ENCODE peak calls at places on chromosomes 5 and 9, in five cellular contexts. One of them, this sample, is unnamed.

GRCh38 chr5:68319316-68320093 is 103.9 kb downstream of the PIK3R1 start:
- DNase-seq in GM12865: no peak
- DNase-seq in AG09309: peak; percentile 49
- DNase-seq in NB4: no peak
- DNase-seq in adrenal gland: no peak
- DNase-seq in this sample: peak; percentile 36

GRCh38 chr5:77990020-77990419 is 213.9 kb upstream of the TBCA start:
- DNase-seq in GM12865: no peak
- DNase-seq in NB4: no peak
- DNase-seq in adrenal gland: no peak
- DNase-seq in AG09309: no peak
- DNase-seq in this sample: no peak

GRCh38 chr9:73577867-73578266 is 426.2 kb downstream of the ANXA1 start:
- DNase-seq in GM12865: no peak
- DNase-seq in AG09309: no peak
- DNase-seq in NB4: no peak
- DNase-seq in adrenal gland: no peak
- DNase-seq in this sample: peak; percentile 27

GRCh38 chr9:86946712-86947145 is 577 bp downstream of the GAS1 start:
- DNase-seq in NB4: peak; percentile 51
- DNase-seq in AG09309: no peak
- DNase-seq in adrenal gland: peak; percentile 66
- DNase-seq in GM12865: peak; percentile 30
- DNase-seq in this sample: peak; percentile 65

GRCh38 chr5:6377582-6378127 is 692 bp downstream of the MED10 start:
- DNase-seq in adrenal gland: no peak
- DNase-seq in NB4: peak; percentile 17
- DNase-seq in AG09309: no peak
- DNase-seq in GM12865: peak; percentile 20
- DNase-seq in this sample: peak; percentile 16

GRCh38 chr9:70533492-70533891 is 119.0 kb upstream of the KLF9 start:
- DNase-seq in adrenal gland: no peak
- DNase-seq in GM12865: no peak
- DNase-seq in NB4: no peak
- DNase-seq in AG09309: no peak
- DNase-seq in this sample: no peak

GRCh38 chr5:36576721-36577120 is 29.7 kb upstream of the SLC1A3 start:
- DNase-seq in adrenal gland: no peak
- DNase-seq in AG09309: no peak
- DNase-seq in GM12865: no peak
- DNase-seq in NB4: no peak
- DNase-seq in this sample: no peak

GRCh38 chr9:1718836-1719235 is 296.3 kb upstream of the SMARCA2 start:
- DNase-seq in NB4: no peak
- DNase-seq in AG09309: no peak
- DNase-seq in GM12865: peak; percentile 15
- DNase-seq in adrenal gland: no peak
- DNase-seq in this sample: no peak

GRCh38 chr5:14286007-14286406 is 142.9 kb downstream of the TRIO start:
- DNase-seq in GM12865: no peak
- DNase-seq in NB4: no peak
- DNase-seq in AG09309: no peak
- DNase-seq in adrenal gland: no peak
- DNase-seq in this sample: no peak

GRCh38 chr5:107808671-107809137 is 138.0 kb upstream of the EFNA5 start:
- DNase-seq in GM12865: peak; percentile 18
- DNase-seq in AG09309: no peak
- DNase-seq in NB4: no peak
- DNase-seq in adrenal gland: no peak
- DNase-seq in this sample: no peak

GRCh38 chr5:6717247-6717646 is 4.0 kb downstream of the TENT4A start:
- DNase-seq in NB4: no peak
- DNase-seq in GM12865: no peak
- DNase-seq in AG09309: no peak
- DNase-seq in adrenal gland: no peak
- DNase-seq in this sample: no peak

GRCh38 chr5:141518616-141519015 is 29.7 kb downstream of the PCDHGC5 start:
- DNase-seq in adrenal gland: no peak
- DNase-seq in AG09309: no peak
- DNase-seq in GM12865: no peak
- DNase-seq in NB4: no peak
- DNase-seq in this sample: no peak

GRCh38 chr9:133665096-133665495 is 28.9 kb downstream of the DBH start:
- DNase-seq in NB4: no peak
- DNase-seq in adrenal gland: no peak
- DNase-seq in GM12865: no peak
- DNase-seq in AG09309: no peak
- DNase-seq in this sample: no peak

GRCh38 chr9:122138560-122139268 is 20.9 kb downstream of the NDUFA8 start:
- DNase-seq in NB4: no peak
- DNase-seq in AG09309: no peak
- DNase-seq in adrenal gland: no peak
- DNase-seq in GM12865: no peak
- DNase-seq in this sample: no peak

GRCh38 chr5:43573058-43573457 is 16.2 kb upstream of the PAIP1 start:
- DNase-seq in NB4: no peak
- DNase-seq in AG09309: peak; percentile 33
- DNase-seq in adrenal gland: no peak
- DNase-seq in GM12865: no peak
- DNase-seq in this sample: peak; percentile 73

GRCh38 chr9:121700831-121701419 is 49.5 kb downstream of the DAB2IP start:
- DNase-seq in GM12865: no peak
- DNase-seq in adrenal gland: no peak
- DNase-seq in AG09309: no peak
- DNase-seq in NB4: peak; percentile 38
- DNase-seq in this sample: no peak

GRCh38 chr5:177369913-177370487 is 12.3 kb downstream of the RGS14 start:
- DNase-seq in adrenal gland: peak; percentile 55
- DNase-seq in NB4: no peak
- DNase-seq in GM12865: no peak
- DNase-seq in AG09309: no peak
- DNase-seq in this sample: no peak

GRCh38 chr5:132057498-132058255 is 2.8 kb upstream of the IL3 start:
- DNase-seq in GM12865: no peak
- DNase-seq in NB4: no peak
- DNase-seq in AG09309: no peak
- DNase-seq in adrenal gland: peak; percentile 6
- DNase-seq in this sample: no peak

GRCh38 chr5:83473344-83474169 is 2.0 kb downstream of the VCAN start:
- DNase-seq in GM12865: peak; percentile 83
- DNase-seq in adrenal gland: peak; percentile 93
- DNase-seq in AG09309: peak; percentile 93
- DNase-seq in NB4: peak; percentile 70
- DNase-seq in this sample: peak; percentile 99

GRCh38 chr5:83474170-83474796 is 2.7 kb downstream of the VCAN start:
- DNase-seq in NB4: peak; percentile 66
- DNase-seq in adrenal gland: peak; percentile 83
- DNase-seq in GM12865: peak; percentile 82
- DNase-seq in AG09309: peak; percentile 62
- DNase-seq in this sample: peak; percentile 93

GRCh38 chr5:83474986-83475385 is 3.4 kb downstream of the VCAN start:
- DNase-seq in adrenal gland: no peak
- DNase-seq in NB4: no peak
- DNase-seq in GM12865: no peak
- DNase-seq in AG09309: no peak
- DNase-seq in this sample: no peak

GRCh38 chr5:83475540-83476469 is 4.3 kb downstream of the VCAN start:
- DNase-seq in AG09309: peak; percentile 83
- DNase-seq in adrenal gland: no peak
- DNase-seq in NB4: no peak
- DNase-seq in GM12865: no peak
- DNase-seq in this sample: peak; percentile 97

GRCh38 chr5:83476470-83476817 is 4.9 kb downstream of the VCAN start:
- DNase-seq in GM12865: no peak
- DNase-seq in AG09309: no peak
- DNase-seq in adrenal gland: no peak
- DNase-seq in NB4: no peak
- DNase-seq in this sample: no peak
- H3K4me3 ChIP-seq in GM12865: no peak overlapping the region
- H3K4me3 ChIP-seq in AG09309: no peak overlapping the region
- H3K4me3 ChIP-seq in adrenal gland: no peak overlapping the region
- H3K4me3 ChIP-seq in NB4: no peak overlapping the region
- H3K4me3 ChIP-seq in this sample: peak overlapping the region; percentile 42

DNA sequence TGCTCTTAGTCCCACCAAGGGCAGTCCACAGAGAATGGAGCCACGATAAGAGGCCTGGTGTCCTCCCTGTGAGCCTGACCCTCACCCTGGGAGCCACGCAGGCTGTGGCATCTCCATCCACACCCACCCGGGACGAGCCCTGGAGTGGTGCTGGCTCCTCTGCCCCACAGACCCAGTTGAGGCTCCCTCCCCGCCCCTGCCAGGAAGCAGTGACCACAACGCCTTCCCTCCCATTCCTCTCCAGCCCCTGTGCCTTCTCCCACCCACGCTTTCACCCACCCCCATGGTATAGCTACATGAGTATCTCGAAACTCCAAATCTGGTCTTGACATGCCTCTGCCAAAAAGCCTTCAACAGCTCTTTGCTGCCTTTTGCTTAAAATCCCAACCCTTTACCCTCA is 57.9 kb downstream of the SEMA4D start:
- DNase-seq in NB4: no peak
- DNase-seq in GM12865: no peak
- DNase-seq in adrenal gland: no peak
- DNase-seq in AG09309: no peak
- DNase-seq in this sample: no peak
- H3K4me3 ChIP-seq in NB4: peak overlapping the region; percentile 13
- H3K4me3 ChIP-seq in GM12865: no peak overlapping the region
- H3K4me3 ChIP-seq in adrenal gland: no peak overlapping the region
- H3K4me3 ChIP-seq in AG09309: no peak overlapping the region
- H3K4me3 ChIP-seq in this sample: no peak overlapping the region

DNA sequence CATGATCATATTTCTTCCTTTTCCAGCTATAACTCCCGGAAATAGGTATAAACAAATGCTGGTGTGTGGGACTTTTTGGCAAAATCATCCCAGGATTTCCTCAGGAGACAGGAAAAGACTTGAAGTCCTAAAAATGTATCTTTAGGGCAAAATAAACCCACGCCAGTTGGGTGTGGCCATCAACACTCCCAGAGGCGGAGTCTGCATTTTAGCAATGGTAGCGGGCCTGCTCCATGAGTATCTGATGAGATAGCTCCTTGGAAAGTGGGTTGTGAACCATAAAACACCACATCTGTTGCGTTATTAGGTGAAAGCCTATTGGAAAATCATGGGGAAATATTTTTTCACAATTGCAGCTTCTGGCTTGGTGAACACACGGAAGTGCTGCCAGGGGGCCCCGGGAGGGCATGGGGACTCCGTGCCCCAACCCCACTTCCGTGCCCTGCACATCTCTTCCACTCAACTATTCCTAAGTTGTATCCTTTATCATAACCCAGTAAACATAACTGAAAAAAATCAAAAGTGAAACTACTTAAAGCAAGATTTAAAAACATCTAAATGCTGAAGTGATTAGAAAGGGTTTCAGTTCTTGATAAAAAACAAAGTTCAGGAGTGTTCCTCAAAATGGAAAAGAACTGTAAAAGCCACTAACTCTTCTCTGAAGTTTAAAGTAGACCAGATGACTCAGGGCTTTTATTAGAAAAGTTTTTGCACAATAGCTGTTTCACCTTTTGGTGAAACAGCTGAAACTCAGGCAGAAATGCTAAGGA is 111.2 kb downstream of the LRRC70 start:
- DNase-seq in adrenal gland: no peak
- DNase-seq in GM12865: peak; percentile 14
- DNase-seq in AG09309: peak; percentile 5
- DNase-seq in NB4: peak; percentile 53
- DNase-seq in this sample: peak; percentile 9
- H3K4me3 ChIP-seq in adrenal gland: no peak overlapping the region
- H3K4me3 ChIP-seq in GM12865: peak overlapping the region; percentile 29
- H3K4me3 ChIP-seq in AG09309: peak overlapping the region; percentile 16
- H3K4me3 ChIP-seq in NB4: no peak overlapping the region
- H3K4me3 ChIP-seq in this sample: no peak overlapping the region

GRCh38 chr5:172768098-172768572 is 2.9 kb downstream of the DUSP1 start:
- DNase-seq in GM12865: no peak
- DNase-seq in NB4: no peak
- DNase-seq in adrenal gland: no peak
- DNase-seq in AG09309: no peak
- DNase-seq in this sample: no peak

GRCh38 chr5:172764861-172765765 is 5.9 kb downstream of the DUSP1 start:
- DNase-seq in adrenal gland: peak; percentile 98
- DNase-seq in AG09309: peak; percentile 99
- DNase-seq in GM12865: peak; percentile 95
- DNase-seq in NB4: peak; percentile 90
- DNase-seq in this sample: peak; percentile 99

GRCh38 chr5:172765766-172766286 is 5.2 kb downstream of the DUSP1 start:
- DNase-seq in GM12865: no peak
- DNase-seq in adrenal gland: no peak
- DNase-seq in AG09309: no peak
- DNase-seq in NB4: no peak
- DNase-seq in this sample: peak; percentile 80

GRCh38 chr5:172768573-172769323 is 2.2 kb downstream of the DUSP1 start:
- DNase-seq in adrenal gland: peak; percentile 36
- DNase-seq in AG09309: no peak
- DNase-seq in GM12865: no peak
- DNase-seq in NB4: no peak
- DNase-seq in this sample: peak; percentile 75

DNA sequence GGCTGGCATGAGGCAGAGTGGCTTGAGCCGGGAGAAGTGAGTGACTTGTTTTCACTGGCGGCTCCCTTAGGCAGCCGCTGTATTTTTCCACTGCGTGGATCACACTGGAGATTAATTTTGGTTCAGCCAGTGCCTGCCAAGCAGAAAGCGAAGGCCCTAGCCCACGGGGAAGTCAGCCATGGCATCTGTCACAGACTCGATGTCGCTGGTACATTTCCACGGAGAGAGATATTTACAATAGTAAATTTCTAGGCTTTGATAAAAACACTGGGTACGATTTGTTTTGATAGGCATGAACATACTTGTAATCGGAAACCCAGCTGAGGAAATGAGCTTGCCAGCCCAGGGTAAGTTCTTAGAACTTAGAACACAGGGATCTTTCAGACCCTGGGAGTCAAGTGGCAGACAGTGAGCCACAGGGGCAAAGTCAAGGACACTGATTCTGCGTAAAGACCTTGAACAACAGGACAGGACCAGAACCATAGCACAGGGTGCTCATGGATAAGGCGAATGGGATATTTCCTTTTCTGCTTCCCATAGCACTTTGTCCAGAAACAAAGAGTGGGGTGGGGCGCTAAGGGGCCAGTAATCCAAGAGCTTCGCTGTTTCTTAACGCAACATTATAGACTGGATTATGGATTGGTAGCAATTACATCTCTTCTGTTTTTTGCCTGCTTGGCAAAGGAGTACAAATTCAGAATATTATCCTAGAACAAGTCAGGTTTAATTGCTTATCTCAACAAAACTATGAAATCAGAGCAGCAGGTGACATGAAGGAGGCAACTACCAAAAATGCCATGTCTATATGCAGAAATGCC is 4.5 kb downstream of the DUSP1 start:
- DNase-seq in GM12865: no peak
- DNase-seq in adrenal gland: peak; percentile 90
- DNase-seq in AG09309: peak; percentile 78
- DNase-seq in NB4: no peak
- DNase-seq in this sample: peak; percentile 84
- H3K4me3 ChIP-seq in GM12865: no peak overlapping the region
- H3K4me3 ChIP-seq in adrenal gland: no peak overlapping the region
- H3K4me3 ChIP-seq in AG09309: peak overlapping the region; percentile 82
- H3K4me3 ChIP-seq in NB4: no peak overlapping the region
- H3K4me3 ChIP-seq in this sample: peak overlapping the region; percentile 52